ENCODE peak calls at places on chromosomes 7 and 10, in four cellular contexts. One of them, this sample, is unnamed.

GRCh38 chr7:136293841-136294391 is 316.8 kb upstream of the MTPN start:
- DNase-seq in HCT116: no peak
- DNase-seq in K562: no peak
- DNase-seq in H1: no peak
- DNase-seq in this sample: no peak

GRCh38 chr7:93551063-93551895 is 23.2 kb downstream of the CALCR start:
- DNase-seq in HCT116: peak; percentile 49
- DNase-seq in K562: peak; percentile 62
- DNase-seq in H1: no peak
- DNase-seq in this sample: peak; percentile 39

GRCh38 chr7:8068892-8069686 is 100.5 kb downstream of the GLCCI1 start:
- DNase-seq in HCT116: no peak
- DNase-seq in K562: no peak
- DNase-seq in H1: no peak
- DNase-seq in this sample: no peak

GRCh38 chr7:44733708-44734481 is 14.8 kb upstream of the ZMIZ2 start:
- DNase-seq in HCT116: peak; percentile 66
- DNase-seq in K562: no peak
- DNase-seq in H1: no peak
- DNase-seq in this sample: no peak

GRCh38 chr7:4659551-4660286 is 22.4 kb upstream of the FOXK1 start:
- DNase-seq in HCT116: peak; percentile 43
- DNase-seq in K562: peak; percentile 42
- DNase-seq in H1: no peak
- DNase-seq in this sample: peak; percentile 48

GRCh38 chr10:3668276-3668960 is 116.6 kb downstream of the KLF6 start:
- DNase-seq in HCT116: no peak
- DNase-seq in K562: peak; percentile 87
- DNase-seq in H1: peak; percentile 47
- DNase-seq in this sample: no peak

GRCh38 chr7:43364391-43364790 is 218.5 kb upstream of the STK17A start:
- DNase-seq in HCT116: no peak
- DNase-seq in K562: peak; percentile 6
- DNase-seq in H1: no peak
- DNase-seq in this sample: no peak

GRCh38 chr10:79127151-79127961 is 58.6 kb downstream of the ZMIZ1 start:
- DNase-seq in HCT116: peak; percentile 56
- DNase-seq in K562: peak; percentile 88
- DNase-seq in H1: peak; percentile 36
- DNase-seq in this sample: no peak

GRCh38 chr10:77940627-77941026 is 14.1 kb upstream of the DLG5 start:
- DNase-seq in HCT116: no peak
- DNase-seq in K562: no peak
- DNase-seq in H1: no peak
- DNase-seq in this sample: no peak

GRCh38 chr7:29375641-29376562 is 181.3 kb downstream of the CHN2 start:
- DNase-seq in HCT116: peak; percentile 47
- DNase-seq in K562: no peak
- DNase-seq in H1: no peak
- DNase-seq in this sample: peak; percentile 15
- TF ChIP-seq ZNF274 in HCT116: no peak
- TF ChIP-seq ZNF274 in K562: no peak
- TF ChIP-seq ZNF274 in H1: no peak
- TF ChIP-seq ZNF274 in this sample: no peak

GRCh38 chr10:33270971-33271370 is 63.5 kb downstream of the NRP1 start:
- DNase-seq in HCT116: no peak
- DNase-seq in K562: no peak
- DNase-seq in H1: no peak
- DNase-seq in this sample: no peak
- TF ChIP-seq ZNF274 in HCT116: no peak
- TF ChIP-seq ZNF274 in K562: no peak
- TF ChIP-seq ZNF274 in H1: no peak
- TF ChIP-seq ZNF274 in this sample: no peak

DNA sequence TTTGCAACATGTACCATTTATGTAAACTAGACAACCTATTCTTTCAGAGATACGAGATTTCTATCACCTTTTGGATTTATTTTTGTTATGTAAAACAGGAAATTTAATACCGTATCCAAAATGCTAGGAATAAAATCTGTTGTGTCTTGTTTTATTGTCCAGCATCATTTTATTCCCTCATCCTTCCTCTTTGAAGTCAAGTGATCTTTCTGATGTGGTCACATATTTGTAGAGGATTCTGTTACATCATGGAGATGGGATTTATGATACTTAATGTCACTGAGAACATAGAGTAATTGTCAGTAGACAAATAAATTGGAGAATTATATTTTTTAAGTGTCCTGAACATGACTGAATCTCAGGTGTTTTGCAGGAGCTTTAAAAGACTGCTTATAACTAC is 64.7 kb downstream of the ZNF277 start:
- DNase-seq in HCT116: no peak
- DNase-seq in K562: no peak
- DNase-seq in H1: no peak
- DNase-seq in this sample: no peak
- TF ChIP-seq ZNF274 in HCT116: no peak
- TF ChIP-seq ZNF274 in K562: no peak
- TF ChIP-seq ZNF274 in H1: no peak
- TF ChIP-seq ZNF274 in this sample: no peak

GRCh38 chr7:139741239-139741638 is 36.6 kb downstream of the HIPK2 start:
- DNase-seq in HCT116: no peak
- DNase-seq in K562: no peak
- DNase-seq in H1: no peak
- DNase-seq in this sample: no peak

GRCh38 chr7:139741813-139742344 is 35.9 kb downstream of the HIPK2 start:
- DNase-seq in HCT116: no peak
- DNase-seq in K562: no peak
- DNase-seq in H1: no peak
- DNase-seq in this sample: no peak

GRCh38 chr7:139738101-139738489 is 39.7 kb downstream of the HIPK2 start:
- DNase-seq in HCT116: no peak
- DNase-seq in K562: no peak
- DNase-seq in H1: no peak
- DNase-seq in this sample: no peak

GRCh38 chr7:139738772-139739171 is 39.0 kb downstream of the HIPK2 start:
- DNase-seq in HCT116: no peak
- DNase-seq in K562: no peak
- DNase-seq in H1: no peak
- DNase-seq in this sample: no peak

DNA sequence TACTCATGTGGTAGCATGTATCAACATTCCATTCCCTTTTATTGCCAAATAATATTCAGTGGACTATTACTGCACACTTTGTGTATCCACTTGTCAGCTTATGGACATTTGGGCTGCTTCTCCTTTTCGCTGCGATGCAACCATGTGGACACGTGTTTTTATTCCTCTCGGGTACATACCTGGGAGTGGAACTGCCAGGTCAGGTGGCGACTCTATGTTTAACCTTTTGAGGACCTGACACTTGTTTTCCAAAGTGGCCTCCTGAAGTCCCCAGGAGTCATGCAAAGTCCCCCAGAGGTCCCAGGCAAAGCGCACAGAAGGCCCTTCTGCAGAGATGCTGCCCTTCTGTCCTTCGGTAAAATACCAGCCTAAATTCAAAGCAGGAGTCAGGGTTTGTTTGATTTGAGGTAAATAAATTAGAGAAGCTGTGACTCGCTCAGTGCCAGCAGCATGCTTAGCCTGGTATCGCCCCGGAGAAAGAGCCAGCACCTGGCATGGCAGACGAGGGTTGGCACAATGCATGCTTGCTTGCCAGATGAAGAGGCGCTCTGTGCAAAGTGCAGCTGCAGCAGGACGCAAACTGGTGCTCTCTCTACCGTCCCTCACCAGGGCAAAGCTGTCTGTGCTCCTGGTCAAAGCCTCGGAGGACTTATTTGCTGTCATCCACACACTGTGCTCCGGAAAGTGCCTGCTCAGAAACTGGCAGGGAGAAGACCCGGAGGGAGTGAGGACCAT is 37.8 kb downstream of the HIPK2 start:
- DNase-seq in HCT116: no peak
- DNase-seq in K562: no peak
- DNase-seq in H1: no peak
- DNase-seq in this sample: no peak
- TF ChIP-seq ZNF274 in HCT116: no peak
- TF ChIP-seq ZNF274 in K562: no peak
- TF ChIP-seq ZNF274 in H1: no peak
- TF ChIP-seq ZNF274 in this sample: no peak

GRCh38 chr7:22676385-22676784 is 50.6 kb upstream of the IL6 start:
- DNase-seq in HCT116: no peak
- DNase-seq in K562: no peak
- DNase-seq in H1: no peak
- DNase-seq in this sample: no peak

GRCh38 chr7:22675436-22675835 is 51.6 kb upstream of the IL6 start:
- DNase-seq in HCT116: no peak
- DNase-seq in K562: no peak
- DNase-seq in H1: no peak
- DNase-seq in this sample: no peak

GRCh38 chr7:22675917-22676343 is 51.1 kb upstream of the IL6 start:
- DNase-seq in HCT116: no peak
- DNase-seq in K562: no peak
- DNase-seq in H1: no peak
- DNase-seq in this sample: no peak

GRCh38 chr7:22680482-22680901 is 46.5 kb upstream of the IL6 start:
- DNase-seq in HCT116: no peak
- DNase-seq in K562: peak; percentile 87
- DNase-seq in H1: no peak
- DNase-seq in this sample: no peak

GRCh38 chr7:22677680-22678079 is 49.3 kb upstream of the IL6 start:
- DNase-seq in HCT116: no peak
- DNase-seq in K562: no peak
- DNase-seq in H1: no peak
- DNase-seq in this sample: no peak
- TF ChIP-seq ZNF274 in HCT116: no peak
- TF ChIP-seq ZNF274 in K562: no peak
- TF ChIP-seq ZNF274 in H1: no peak
- TF ChIP-seq ZNF274 in this sample: no peak

GRCh38 chr7:138521837-138522461 is 61.9 kb downstream of the TRIM24 start:
- DNase-seq in HCT116: no peak
- DNase-seq in K562: no peak
- DNase-seq in H1: no peak
- DNase-seq in this sample: no peak

GRCh38 chr7:138524259-138524658 is 64.2 kb downstream of the TRIM24 start:
- DNase-seq in HCT116: no peak
- DNase-seq in K562: no peak
- DNase-seq in H1: no peak
- DNase-seq in this sample: no peak

GRCh38 chr7:138525757-138526156 is 65.7 kb downstream of the TRIM24 start:
- DNase-seq in HCT116: no peak
- DNase-seq in K562: no peak
- DNase-seq in H1: no peak
- DNase-seq in this sample: no peak

GRCh38 chr7:138527746-138528223 is 67.7 kb downstream of the TRIM24 start:
- DNase-seq in HCT116: peak; percentile 31
- DNase-seq in K562: peak; percentile 90
- DNase-seq in H1: no peak
- DNase-seq in this sample: no peak
- TF ChIP-seq ZNF274 in HCT116: no peak
- TF ChIP-seq ZNF274 in K562: no peak
- TF ChIP-seq ZNF274 in H1: no peak
- TF ChIP-seq ZNF274 in this sample: no peak

GRCh38 chr7:66415659-66416265 is 210.6 kb downstream of the TPST1 start:
- DNase-seq in HCT116: no peak
- DNase-seq in K562: no peak
- DNase-seq in H1: no peak
- DNase-seq in this sample: no peak

GRCh38 chr7:66418537-66418936 is 210.1 kb upstream of the KCTD7 start:
- DNase-seq in HCT116: no peak
- DNase-seq in K562: no peak
- DNase-seq in H1: no peak
- DNase-seq in this sample: no peak

GRCh38 chr7:66419210-66419609 is 209.5 kb upstream of the KCTD7 start:
- DNase-seq in HCT116: no peak
- DNase-seq in K562: peak; percentile 65
- DNase-seq in H1: no peak
- DNase-seq in this sample: no peak

GRCh38 chr7:66409493-66409892 is 204.4 kb downstream of the TPST1 start:
- DNase-seq in HCT116: no peak
- DNase-seq in K562: no peak
- DNase-seq in H1: no peak
- DNase-seq in this sample: no peak

DNA sequence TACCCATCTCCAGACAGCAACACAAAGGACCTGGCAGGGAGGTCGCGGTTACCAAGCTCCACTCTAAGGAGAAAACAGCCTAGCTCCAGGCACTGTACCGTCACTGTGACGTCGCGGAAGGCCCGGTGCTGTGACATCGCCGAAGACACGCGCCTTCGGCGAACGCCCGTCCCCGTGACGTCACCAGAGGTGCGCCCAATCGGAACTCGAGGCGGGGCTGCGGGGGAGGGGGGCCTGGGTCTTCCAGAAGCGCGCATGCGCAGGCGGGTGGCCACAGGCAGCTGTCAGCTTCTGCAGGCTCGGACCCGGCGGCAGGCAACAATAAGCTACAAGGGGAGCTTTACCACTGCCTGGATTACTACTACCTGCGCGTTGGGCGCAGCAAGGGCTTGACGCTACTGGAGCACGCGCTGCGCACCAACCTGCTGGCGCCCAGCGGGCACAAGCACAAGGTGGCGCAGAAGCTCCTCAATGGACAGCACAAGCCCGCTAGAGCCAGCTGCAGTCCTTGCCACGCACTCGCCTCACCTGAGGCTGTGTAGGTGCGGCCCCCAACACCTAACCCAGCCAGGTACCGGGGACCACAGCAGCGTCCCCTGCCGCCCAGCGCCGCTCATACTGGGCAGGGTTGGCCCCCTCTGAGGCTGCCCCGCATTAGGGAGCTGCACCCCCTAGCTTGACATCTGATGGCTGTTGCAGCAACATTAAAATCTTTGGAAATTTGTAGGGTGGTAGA is 208.4 kb downstream of the TPST1 start:
- DNase-seq in HCT116: no peak
- DNase-seq in K562: no peak
- DNase-seq in H1: peak; percentile 79
- DNase-seq in this sample: peak; percentile 98
- TF ChIP-seq ZNF274 in HCT116: no peak
- TF ChIP-seq ZNF274 in K562: no peak
- TF ChIP-seq ZNF274 in H1: no peak
- TF ChIP-seq ZNF274 in this sample: no peak

GRCh38 chr7:38584443-38585210 is 46.5 kb downstream of the AMPH start:
- DNase-seq in HCT116: no peak
- DNase-seq in K562: no peak
- DNase-seq in H1: no peak
- DNase-seq in this sample: no peak
- TF ChIP-seq ZNF274 in HCT116: no peak
- TF ChIP-seq ZNF274 in K562: no peak
- TF ChIP-seq ZNF274 in H1: no peak
- TF ChIP-seq ZNF274 in this sample: no peak

GRCh38 chr10:51421853-51422252 is 277.5 kb downstream of the CSTF2T start:
- DNase-seq in HCT116: no peak
- DNase-seq in K562: no peak
- DNase-seq in H1: no peak
- DNase-seq in this sample: no peak

GRCh38 chr10:51422311-51423120 is 276.9 kb downstream of the CSTF2T start:
- DNase-seq in HCT116: peak; percentile 16
- DNase-seq in K562: peak; percentile 22
- DNase-seq in H1: peak; percentile 7
- DNase-seq in this sample: peak; percentile 5

GRCh38 chr10:51427758-51428157 is 271.6 kb downstream of the CSTF2T start:
- DNase-seq in HCT116: no peak
- DNase-seq in K562: no peak
- DNase-seq in H1: no peak
- DNase-seq in this sample: no peak

GRCh38 chr10:51423121-51423452 is 276.3 kb downstream of the CSTF2T start:
- DNase-seq in HCT116: no peak
- DNase-seq in K562: no peak
- DNase-seq in H1: no peak
- DNase-seq in this sample: no peak

GRCh38 chr10:51425431-51425830 is 274.0 kb downstream of the CSTF2T start:
- DNase-seq in HCT116: no peak
- DNase-seq in K562: no peak
- DNase-seq in H1: no peak
- DNase-seq in this sample: no peak
- TF ChIP-seq ZNF274 in HCT116: no peak
- TF ChIP-seq ZNF274 in K562: no peak
- TF ChIP-seq ZNF274 in H1: no peak
- TF ChIP-seq ZNF274 in this sample: no peak

This sample was measured in NT2/D1.